ENCODE peak calls at places on chromosomes 5 and 9, in eight cellular contexts. B is uterus; L is naive thymus-derived CD4-positive, alpha-beta T cell; N is sigmoid colon; K is CD8-positive, alpha-beta memory T cell; C is colonic mucosa; Z is upper lobe of left lung; P is lung. E is an unnamed sample.

GRCh38 chr9:71806916-71807315 is 38.6 kb upstream of the CEMIP2 start:
- DNase-seq in B (peak; percentile 22), L (no peak), N (peak; percentile 76), K (peak; percentile 29), C (peak; percentile 65), Z (no peak), P (peak; percentile 74), E (peak; percentile 64)

GRCh38 chr9:134445000-134445399 is 118.7 kb downstream of the RXRA start:
- DNase-seq in B (no peak), L (no peak), N (no peak), K (no peak), C (no peak), Z (no peak), P (no peak), E (no peak)

GRCh38 chr9:37290881-37291485 is 131.5 kb upstream of the GRHPR start:
- DNase-seq in B (no peak), L (no peak), N (no peak), K (no peak), C (no peak), Z (no peak), P (no peak), E (no peak)

GRCh38 chr5:153780876-153781275 is 257.8 kb downstream of the FAM114A2 start:
- DNase-seq in B (no peak), L (no peak), N (no peak), K (no peak), C (no peak), Z (no peak), P (no peak), E (no peak)

GRCh38 chr9:99054581-99054980 is 50.3 kb upstream of the TGFBR1 start:
- DNase-seq in B (no peak), L (no peak), N (no peak), K (no peak), C (no peak), Z (no peak), P (no peak), E (no peak)

GRCh38 chr5:178553517-178553916 is 36.7 kb downstream of the COL23A1 start:
- DNase-seq in B (no peak), L (no peak), N (peak; percentile 89), K (no peak), C (no peak), Z (no peak), P (no peak), E (no peak)

GRCh38 chr9:120439147-120439546 is 140.8 kb downstream of the CDK5RAP2 start:
- DNase-seq in B (no peak), L (no peak), N (no peak), K (no peak), C (no peak), Z (no peak), P (no peak), E (no peak)

GRCh38 chr9:123348317-123348992 is 7.5 kb upstream of the CRB2 start:
- DNase-seq in B (no peak), L (no peak), N (no peak), K (no peak), C (no peak), Z (no peak), P (no peak), E (no peak)

GRCh38 chr9:79572032-79572890 is 496 bp downstream of the TLE4 start:
- DNase-seq in B (peak; percentile 26), L (peak; percentile 47), N (peak; percentile 68), K (peak; percentile 52), C (peak; percentile 30), Z (peak; percentile 94), P (peak; percentile 38), E (peak; percentile 19)

GRCh38 chr9:98375138-98375726 is 119.8 kb upstream of the TBC1D2 start:
- DNase-seq in B (no peak), L (no peak), N (no peak), K (no peak), C (no peak), Z (no peak), P (no peak), E (no peak)

GRCh38 chr9:96139592-96140251 is 162.3 kb downstream of the HSD17B3 start:
- DNase-seq in B (peak; percentile 32), L (no peak), N (peak; percentile 91), K (no peak), C (peak; percentile 57), Z (peak; percentile 35), P (peak; percentile 49), E (peak; percentile 65)

GRCh38 chr5:125582358-125582757 is 835.9 kb upstream of the ZNF608 start:
- DNase-seq in B (no peak), L (no peak), N (no peak), K (no peak), C (no peak), Z (no peak), P (no peak), E (peak; percentile 32)

DNA sequence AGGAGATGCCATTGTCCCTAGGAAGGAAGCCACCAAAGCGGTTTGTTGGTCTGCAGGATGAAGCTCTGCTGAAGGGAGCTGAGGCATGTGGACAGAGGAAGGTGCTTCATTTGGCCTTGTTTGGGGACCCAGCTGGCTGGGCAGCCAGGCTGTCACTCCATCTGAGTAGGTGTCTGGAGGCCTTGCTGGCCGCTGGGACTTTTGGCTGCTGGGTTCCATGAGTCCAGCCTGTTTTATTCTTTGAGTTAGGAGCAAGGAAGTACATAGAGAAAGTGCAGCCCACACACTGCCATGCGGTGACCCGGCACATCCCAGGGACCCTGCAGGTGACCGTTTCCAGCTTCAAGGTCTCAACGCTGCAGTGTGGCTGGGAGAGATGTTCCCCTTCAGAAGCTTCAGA is 251.2 kb upstream of the IRX4 start:
- DNase-seq in B (no peak), L (no peak), N (no peak), K (no peak), C (no peak), Z (no peak), P (no peak), E (no peak)
- H3K4me1 ChIP-seq in B (no peaks in the 10 kb centered on the region), L (no peaks in the 10 kb centered on the region), N (no peaks in the 10 kb centered on the region), K (no peaks in the 10 kb centered on the region), C (no peaks in the 10 kb centered on the region), Z (no peaks in the 10 kb centered on the region), P (no peaks in the 10 kb centered on the region), E (no peaks in the 10 kb centered on the region)

DNA sequence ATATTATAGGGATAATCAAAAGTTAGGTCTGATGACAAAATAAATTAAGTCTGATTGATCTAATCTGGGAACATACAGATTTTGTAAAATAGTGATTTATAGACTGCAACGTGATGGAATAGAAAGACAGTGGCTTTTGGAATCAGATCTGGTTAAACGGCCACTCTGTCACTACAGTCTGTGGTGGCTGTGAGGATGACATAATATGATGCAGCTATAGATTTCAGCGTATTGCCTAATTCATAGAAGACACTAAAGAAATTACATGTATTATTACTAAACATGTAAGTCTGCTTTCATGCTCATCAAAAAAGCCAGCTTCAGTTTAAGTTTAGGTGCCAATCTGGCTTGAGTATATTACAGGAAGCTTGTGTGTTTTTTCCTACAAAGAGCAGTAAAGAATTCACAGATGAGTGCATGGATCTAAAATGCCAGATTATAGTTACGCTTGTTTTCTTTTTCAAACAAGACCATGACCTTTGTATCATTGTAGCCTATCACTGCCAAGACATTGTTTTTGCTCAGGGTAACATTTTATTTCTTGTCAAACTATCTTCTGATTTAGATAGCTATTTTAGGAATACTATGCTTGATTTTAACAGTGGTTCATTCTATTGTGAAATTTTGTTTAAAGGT is 25.7 kb downstream of the CPEB4 start:
- DNase-seq in B (no peak), L (no peak), N (no peak), K (no peak), C (no peak), Z (no peak), P (no peak), E (no peak)
- H3K4me1 ChIP-seq in B (no peaks in the 10 kb centered on the region), L (peaks cover 4% of the 10 kb centered on the region), N (peaks cover 47% of the 10 kb centered on the region), K (no peaks in the 10 kb centered on the region), C (no peaks in the 10 kb centered on the region), Z (peaks cover 31% of the 10 kb centered on the region), P (peaks cover 5% of the 10 kb centered on the region), E (peaks cover 15% of the 10 kb centered on the region)

GRCh38 chr5:87101321-87101720 is 166.4 kb upstream of the RASA1 start:
- DNase-seq in B (no peak), L (no peak), N (no peak), K (no peak), C (no peak), Z (no peak), P (no peak), E (no peak)

GRCh38 chr5:87099967-87100366 is 167.7 kb upstream of the RASA1 start:
- DNase-seq in B (no peak), L (no peak), N (no peak), K (no peak), C (no peak), Z (no peak), P (no peak), E (no peak)

GRCh38 chr5:87097664-87098063 is 170.0 kb upstream of the RASA1 start:
- DNase-seq in B (no peak), L (no peak), N (no peak), K (no peak), C (no peak), Z (no peak), P (no peak), E (no peak)

GRCh38 chr5:87102841-87103240 is 164.8 kb upstream of the RASA1 start:
- DNase-seq in B (no peak), L (no peak), N (no peak), K (no peak), C (no peak), Z (no peak), P (no peak), E (no peak)

GRCh38 chr5:87099246-87099914 is 168.3 kb upstream of the RASA1 start:
- DNase-seq in B (no peak), L (no peak), N (no peak), K (no peak), C (no peak), Z (no peak), P (no peak), E (no peak)
- H3K4me1 ChIP-seq in B (no peaks in the 10 kb centered on the region), L (peaks cover 8% of the 10 kb centered on the region), N (no peaks in the 10 kb centered on the region), K (peaks cover 4% of the 10 kb centered on the region), C (no peaks in the 10 kb centered on the region), Z (no peaks in the 10 kb centered on the region), P (no peaks in the 10 kb centered on the region), E (no peaks in the 10 kb centered on the region)

GRCh38 chr5:121805931-121806330 is 45.8 kb upstream of the FTMT start:
- DNase-seq in B (no peak), L (no peak), N (no peak), K (no peak), C (no peak), Z (no peak), P (no peak), E (no peak)
- H3K4me1 ChIP-seq in B (no peaks in the 10 kb centered on the region), L (no peaks in the 10 kb centered on the region), N (no peaks in the 10 kb centered on the region), K (no peaks in the 10 kb centered on the region), C (no peaks in the 10 kb centered on the region), Z (no peaks in the 10 kb centered on the region), P (no peaks in the 10 kb centered on the region), E (no peaks in the 10 kb centered on the region)